ENCODE peak calls at places on chromosomes 3 and 15, in four cellular contexts. I is nephron progenitor cell, S is endothelial cell, Z is OCI-LY7. T is an unnamed sample.

GRCh38 chr15:90645873-90646605 is 71.1 kb upstream of the BLM start:
- DNase-seq in I (no peak), S (no peak), Z (no peak), T (no peak)

GRCh38 chr3:58683001-58683845 is 16.6 kb upstream of the FAM3D start:
- DNase-seq in I (no peak), Z (no peak), S (no peak), T (peak; percentile 24)

GRCh38 chr3:10983219-10983916 is 9.2 kb upstream of the SLC6A1 start:
- DNase-seq in Z (peak; percentile 12), I (peak; percentile 40), S (peak; percentile 58), T (peak; percentile 12)

GRCh38 chr3:58242340-58242739 is 4.7 kb downstream of the ABHD6 start:
- DNase-seq in I (no peak), S (no peak), Z (no peak), T (no peak)

GRCh38 chr15:77454956-77455355 is 34.3 kb downstream of the HMG20A start:
- DNase-seq in S (no peak), I (no peak), Z (no peak), T (no peak)

GRCh38 chr3:149462653-149463052 is 11.8 kb upstream of the TM4SF4 start:
- DNase-seq in I (no peak), S (no peak), Z (no peak), T (no peak)

GRCh38 chr3:111385971-111386495 is 156.0 kb upstream of the CD96 start:
- DNase-seq in Z (no peak), I (no peak), S (no peak), T (no peak)

GRCh38 chr3:26236511-26236910 is 386.1 kb upstream of the LRRC3B start:
- DNase-seq in Z (no peak), S (no peak), I (no peak), T (no peak)

GRCh38 chr15:45871121-45871855 is 236.5 kb downstream of the SQOR start:
- DNase-seq in I (no peak), Z (no peak), S (no peak), T (no peak)

GRCh38 chr3:7574435-7574834 is 713.5 kb downstream of the GRM7 start:
- DNase-seq in Z (no peak), I (no peak), S (no peak), T (no peak)

GRCh38 chr3:175818811-175819464 is 959.8 kb downstream of the NAALADL2 start:
- DNase-seq in Z (peak; percentile 60), S (no peak), I (no peak), T (no peak)

GRCh38 chr3:111538687-111539086 is 3.3 kb upstream of the CD96 start:
- DNase-seq in I (no peak), Z (no peak), S (no peak), T (peak; percentile 22)

GRCh38 chr3:69740103-69741021 is 1.1 kb downstream of the MITF start:
- DNase-seq in I (peak; percentile 50), Z (no peak), S (peak; percentile 8), T (no peak)

GRCh38 chr3:152298393-152299242 is 29.9 kb downstream of the MBNL1 start:
- DNase-seq in Z (peak; percentile 72), S (no peak), I (no peak), T (peak; percentile 80)

GRCh38 chr3:44885618-44886017 is 11.2 kb downstream of the TGM4 start:
- DNase-seq in S (no peak), Z (no peak), I (no peak), T (no peak)

DNA sequence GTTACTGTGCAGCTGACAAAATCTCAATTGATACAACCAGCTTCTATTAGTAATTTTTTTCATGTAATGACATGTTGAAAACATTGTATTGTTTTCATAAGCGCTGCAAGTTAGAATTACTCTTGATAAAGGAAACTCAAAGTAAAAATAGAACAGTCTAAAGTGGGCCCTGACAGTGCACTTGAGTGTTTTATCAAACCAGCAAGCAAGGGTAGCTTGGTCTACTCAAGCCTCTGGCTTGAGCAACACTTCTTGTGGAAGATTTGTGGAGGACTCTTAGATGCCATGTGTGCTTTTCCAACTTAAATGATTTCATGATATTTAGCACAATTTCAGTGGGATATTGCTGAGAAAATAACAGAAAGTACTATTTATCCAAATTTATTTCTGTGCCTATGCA is 575.7 kb upstream of the ZNF717 start:
- DNase-seq in I (no peak), Z (no peak), S (no peak), T (no peak)
- TF ChIP-seq CTCF in I (no peak), Z (no peak), S (no peak), T (no peak)

GRCh38 chr3:156576887-156577427 is 22.0 kb upstream of the SSR3 start:
- DNase-seq in I (no peak), Z (no peak), S (no peak), T (no peak)
- TF ChIP-seq CTCF in I (no peak), Z (no peak), S (no peak), T (no peak)

GRCh38 chr3:72892870-72893269 is 5.0 kb downstream of the GXYLT2 start:
- DNase-seq in Z (peak; percentile 10), I (no peak), S (peak; percentile 19), T (peak; percentile 39)
- TF ChIP-seq CTCF in Z (peak; percentile 71), I (peak; percentile 28), S (peak; percentile 58), T (no peak)

GRCh38 chr15:94000603-94001002 is 230.8 kb upstream of the MCTP2 start:
- DNase-seq in Z (no peak), I (no peak), S (no peak), T (no peak)
- TF ChIP-seq CTCF in Z (no peak), I (no peak), S (no peak), T (no peak)

GRCh38 chr3:193295985-193296384 is 55.0 kb downstream of the PLAAT1 start:
- DNase-seq in I (no peak), Z (no peak), S (no peak), T (no peak)
- TF ChIP-seq CTCF in I (no peak), Z (no peak), S (no peak), T (no peak)

GRCh38 chr3:42013652-42014442 is 51.9 kb upstream of the ULK4 start:
- DNase-seq in S (no peak), I (peak; percentile 75), Z (peak; percentile 62), T (peak; percentile 48)
- TF ChIP-seq CTCF in S (no peak), I (no peak), Z (no peak), T (no peak)

GRCh38 chr3:123380261-123380660 is 68.6 kb downstream of the ADCY5 start:
- DNase-seq in S (no peak), I (no peak), Z (no peak), T (no peak)

GRCh38 chr3:123379041-123379830 is 69.7 kb downstream of the ADCY5 start:
- DNase-seq in I (no peak), S (no peak), Z (no peak), T (no peak)

GRCh38 chr3:123377173-123377740 is 71.6 kb downstream of the ADCY5 start:
- DNase-seq in I (no peak), Z (no peak), S (no peak), T (no peak)

GRCh38 chr3:123376451-123377172 is 72.3 kb downstream of the ADCY5 start:
- DNase-seq in Z (no peak), I (no peak), S (no peak), T (no peak)

DNA sequence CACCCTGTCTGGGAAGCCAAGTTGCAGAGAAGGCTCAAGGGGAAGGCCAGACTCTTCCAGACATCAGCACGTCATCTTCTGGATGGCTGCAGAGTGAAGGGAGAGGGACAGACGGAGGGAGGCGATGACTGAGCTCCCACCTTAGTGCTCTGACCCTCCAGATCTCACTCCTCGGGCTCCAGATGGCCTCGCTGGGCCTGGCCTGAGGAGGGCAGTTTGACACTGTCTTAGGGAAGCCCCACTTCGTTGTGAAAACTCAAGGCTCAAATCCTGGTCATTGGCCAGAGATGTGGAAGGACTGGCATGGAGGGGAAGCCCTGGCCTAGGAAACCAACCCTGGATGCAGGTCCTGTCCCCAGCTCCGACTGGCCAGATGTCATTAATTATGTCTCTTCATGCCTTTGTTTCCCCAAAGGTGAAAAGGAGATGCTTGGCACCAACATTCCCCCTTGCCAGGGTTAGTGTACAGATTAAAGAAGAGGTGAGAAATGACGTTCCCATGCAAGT is 70.4 kb downstream of the ADCY5 start:
- DNase-seq in I (no peak), Z (no peak), S (no peak), T (no peak)
- TF ChIP-seq CTCF in I (no peak), Z (no peak), S (no peak), T (no peak)

DNA sequence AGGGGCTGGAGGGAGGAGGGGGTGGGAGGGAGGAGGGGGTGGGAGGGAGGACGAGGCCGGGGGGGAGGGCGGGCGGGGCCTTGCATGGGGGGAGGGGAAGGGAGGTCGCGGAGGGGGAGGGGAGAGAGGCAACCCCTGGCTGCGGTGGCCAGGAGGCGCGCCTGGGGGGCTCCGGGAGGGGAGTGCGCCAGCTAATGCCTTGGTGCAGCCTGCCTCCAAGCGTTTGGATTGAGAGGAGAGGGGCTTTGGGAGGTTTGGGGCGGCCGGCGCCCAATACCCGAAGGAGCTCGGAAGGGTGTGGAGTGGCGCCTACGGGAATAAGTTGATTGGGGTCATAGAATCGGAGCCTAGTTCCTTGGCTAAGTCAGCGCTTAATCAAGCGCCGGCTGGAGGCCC is 544 bp downstream of the TFG start:
- DNase-seq in I (peak; percentile 74), S (peak; percentile 49), Z (peak; percentile 38), T (peak; percentile 68)
- TF ChIP-seq CTCF in I (no peak), S (no peak), Z (no peak), T (no peak)

DNA sequence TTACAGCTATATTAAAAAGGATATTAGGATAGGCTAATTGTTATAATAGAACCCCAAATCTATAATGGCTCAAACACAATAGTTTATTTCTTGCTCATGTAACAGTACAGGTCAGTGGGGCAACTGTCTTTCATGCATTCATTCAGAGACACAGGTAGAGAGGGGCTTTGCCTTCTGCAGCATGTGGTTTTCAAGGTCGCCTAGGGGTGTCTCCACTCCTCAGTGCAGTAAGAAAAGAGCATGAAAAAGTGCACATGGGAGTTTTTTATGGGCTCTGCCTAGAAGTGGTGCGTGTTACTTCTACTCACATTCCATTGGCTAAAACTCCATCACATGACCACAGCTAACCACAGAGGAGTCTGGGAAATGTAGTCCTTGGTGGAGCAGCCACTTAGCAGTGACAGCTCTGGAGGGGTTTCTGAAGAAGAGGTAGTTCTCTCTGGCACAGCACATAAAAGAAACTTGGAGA is 1.8 kb downstream of the ZBTB38 start:
- DNase-seq in Z (peak; percentile 96), S (peak; percentile 40), I (peak; percentile 44), T (peak; percentile 73)
- TF ChIP-seq CTCF in Z (peak; percentile 87), S (no peak), I (peak; percentile 41), T (peak; percentile 24)

GRCh38 chr3:154684021-154684420 is 254.0 kb upstream of the GPR149 start:
- DNase-seq in I (no peak), S (no peak), Z (peak; percentile 25), T (no peak)
- TF ChIP-seq CTCF in I (no peak), S (no peak), Z (peak; percentile 71), T (no peak)